ENCODE peak calls at places on chromosomes 5 and 9, in seven cellular contexts. I is pancreas, V is endodermal cell, U is progenitor cell of endocrine pancreas, G is psoas muscle, K is choroid plexus epithelial cell, O is colonic mucosa. C is an unnamed sample.
A peak's percentile ranks its signal among the peaks of the same experiment; 100 is the strongest.

GRCh38 chr9:68552700-68553099 is 12.0 kb upstream of the TMEM252 start:
- DNase-seq in I (no peak), V (no peak), U (no peak), G (no peak), K (peak; percentile 95), O (no peak), C (no peak)

GRCh38 chr5:51384281-51384840 is 1.1 kb downstream of the ISL1 start:
- DNase-seq in I (no peak), V (no peak), U (no peak), G (no peak), K (no peak), O (no peak), C (no peak)

GRCh38 chr9:94697972-94698581 is 28.4 kb upstream of the AOPEP start:
- DNase-seq in I (no peak), V (peak; percentile 78), U (no peak), G (no peak), K (peak; percentile 52), O (no peak), C (no peak)

GRCh38 chr9:20620658-20621552 is 1.4 kb downstream of the MLLT3 start:
- DNase-seq in I (peak; percentile 66), V (peak; percentile 68), U (peak; percentile 13), G (peak; percentile 65), K (peak; percentile 50), O (peak; percentile 57), C (peak; percentile 36)

GRCh38 chr9:130286781-130287428 is 21.3 kb downstream of the HMCN2 start:
- DNase-seq in I (peak; percentile 27), V (peak; percentile 40), U (no peak), G (no peak), K (no peak), O (no peak), C (no peak)

GRCh38 chr9:4237748-4238511 is 61.9 kb downstream of the GLIS3 start:
- DNase-seq in I (no peak), V (peak; percentile 87), U (no peak), G (no peak), K (peak; percentile 42), O (no peak), C (no peak)

GRCh38 chr5:73093943-73094342 is 26.4 kb upstream of the TMEM171 start:
- DNase-seq in I (no peak), V (no peak), U (no peak), G (no peak), K (peak; percentile 57), O (no peak), C (no peak)

GRCh38 chr5:54611290-54611951 is 93.9 kb downstream of the SNX18 start:
- DNase-seq in I (no peak), V (no peak), U (no peak), G (no peak), K (peak; percentile 18), O (no peak), C (no peak)

GRCh38 chr9:71985070-71985956 is 73.9 kb downstream of the C9orf85 start:
- DNase-seq in I (no peak), V (peak; percentile 70), U (no peak), G (no peak), K (peak; percentile 2), O (peak; percentile 22), C (no peak)

GRCh38 chr5:163306421-163306820 is 131.0 kb upstream of the CCNG1 start:
- DNase-seq in I (no peak), V (no peak), U (no peak), G (no peak), K (peak; percentile 12), O (no peak), C (no peak)

GRCh38 chr9:99873531-99873930 is 32.9 kb upstream of the STX17 start:
- DNase-seq in I (no peak), V (no peak), U (no peak), G (no peak), K (peak; percentile 78), O (no peak), C (no peak)

DNA sequence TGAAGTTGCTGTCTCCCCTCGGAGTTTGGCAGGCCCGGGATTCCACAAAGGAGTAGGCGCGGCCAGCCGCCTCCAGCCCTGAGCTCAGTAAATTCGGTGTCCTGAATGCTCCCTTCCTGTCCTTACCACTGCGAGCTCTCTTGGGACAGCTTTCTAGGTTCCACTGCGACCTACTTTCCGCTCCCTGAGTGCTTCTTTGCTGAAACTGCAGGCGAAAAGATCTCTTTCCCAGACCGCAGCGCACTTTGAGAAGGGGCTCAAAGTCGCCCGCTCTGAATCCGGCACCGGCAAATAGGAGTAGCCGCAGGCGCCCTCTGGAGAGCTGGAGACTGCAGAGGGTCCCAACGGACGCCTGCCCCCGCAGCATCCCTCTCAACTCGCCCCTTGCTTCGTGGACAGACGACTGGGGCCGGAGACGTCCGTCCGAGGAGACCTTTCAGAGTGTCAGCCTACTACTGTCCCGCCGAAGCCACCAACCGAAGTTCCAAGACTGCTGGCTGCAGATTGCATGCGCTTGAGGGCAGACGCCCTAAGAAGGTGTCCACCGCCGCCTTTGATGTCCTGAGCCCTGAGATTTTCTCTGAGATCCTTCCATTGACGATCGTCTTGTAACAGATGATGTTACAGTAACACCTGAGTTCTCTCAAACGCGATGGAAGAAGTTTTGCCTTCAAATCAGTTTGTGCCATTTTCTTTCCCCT is 96.0 kb downstream of the ANXA2R start:
- DNase-seq in I (no peak), V (peak; percentile 77), U (no peak), G (no peak), K (no peak), O (no peak), C (no peak)
- TF ChIP-seq CTCF in I (no peak), V (no peak), U (no peak), G (no peak), K (no peak), O (no peak), C (no peak)

GRCh38 chr5:167644619-167645018 is 646.8 kb upstream of the WWC1 start:
- DNase-seq in I (no peak), V (no peak), U (no peak), G (no peak), K (peak; percentile 55), O (no peak), C (no peak)
- TF ChIP-seq CTCF in I (no peak), V (no peak), U (no peak), G (no peak), K (no peak), O (no peak), C (no peak)

DNA sequence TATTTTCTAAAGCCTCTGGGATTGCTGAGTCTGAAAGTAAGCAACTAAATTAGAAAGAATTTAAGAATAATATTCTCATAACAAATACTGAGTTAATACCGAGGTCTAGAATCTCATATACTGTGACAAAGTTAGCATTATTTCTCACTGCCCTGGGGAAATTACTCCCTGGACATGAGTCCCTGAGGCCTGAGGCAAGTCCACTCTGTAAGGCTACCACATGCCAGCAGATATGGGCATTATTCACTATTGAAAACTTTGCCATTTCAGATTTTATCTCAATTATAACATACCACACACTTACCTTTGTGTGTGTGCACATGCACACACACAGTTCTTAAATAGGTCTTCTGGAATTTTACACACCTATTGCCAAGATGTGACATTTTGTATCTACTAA is 22.9 kb downstream of the ELL2 start:
- DNase-seq in I (no peak), V (no peak), U (no peak), G (no peak), K (no peak), O (no peak), C (no peak)
- TF ChIP-seq CTCF in I (no peak), V (no peak), U (no peak), G (no peak), K (no peak), O (no peak), C (no peak)

DNA sequence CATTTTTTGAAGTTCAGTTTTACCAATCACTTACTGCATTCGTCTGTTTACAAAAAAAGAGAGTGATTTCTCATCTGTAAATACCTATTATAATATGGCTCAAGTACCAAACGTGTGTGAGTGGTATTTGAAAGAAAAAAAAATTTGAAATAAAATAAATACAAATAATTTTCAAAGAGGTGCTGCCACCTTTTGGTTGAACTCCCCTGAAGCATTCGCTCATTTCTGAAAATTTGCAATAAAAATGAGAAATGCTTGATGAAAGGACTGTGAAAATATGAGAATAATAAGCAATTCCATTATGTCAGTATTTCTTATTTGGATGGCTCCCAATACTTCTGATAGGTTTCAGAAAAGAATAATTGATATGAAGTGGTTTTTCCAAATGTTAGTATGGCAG is 409.9 kb downstream of the CTNND2 start:
- DNase-seq in I (no peak), V (no peak), U (no peak), G (no peak), K (peak; percentile 12), O (no peak), C (no peak)
- TF ChIP-seq CTCF in I (peak; percentile 10), V (peak; percentile 74), U (peak; percentile 45), G (no peak), K (peak; percentile 45), O (no peak), C (no peak)

GRCh38 chr5:180332861-180333260 is 20.3 kb downstream of the GFPT2 start:
- DNase-seq in I (no peak), V (no peak), U (no peak), G (no peak), K (no peak), O (no peak), C (no peak)

GRCh38 chr5:180333661-180334060 is 19.5 kb downstream of the GFPT2 start:
- DNase-seq in I (no peak), V (no peak), U (no peak), G (no peak), K (peak; percentile 48), O (no peak), C (no peak)

GRCh38 chr5:180331647-180331950 is 21.5 kb downstream of the GFPT2 start:
- DNase-seq in I (no peak), V (peak; percentile 90), U (no peak), G (no peak), K (peak; percentile 57), O (no peak), C (no peak)

GRCh38 chr5:180330810-180331646 is 22.1 kb downstream of the GFPT2 start:
- DNase-seq in I (no peak), V (peak; percentile 69), U (no peak), G (peak; percentile 77), K (peak; percentile 93), O (peak; percentile 39), C (no peak)

DNA sequence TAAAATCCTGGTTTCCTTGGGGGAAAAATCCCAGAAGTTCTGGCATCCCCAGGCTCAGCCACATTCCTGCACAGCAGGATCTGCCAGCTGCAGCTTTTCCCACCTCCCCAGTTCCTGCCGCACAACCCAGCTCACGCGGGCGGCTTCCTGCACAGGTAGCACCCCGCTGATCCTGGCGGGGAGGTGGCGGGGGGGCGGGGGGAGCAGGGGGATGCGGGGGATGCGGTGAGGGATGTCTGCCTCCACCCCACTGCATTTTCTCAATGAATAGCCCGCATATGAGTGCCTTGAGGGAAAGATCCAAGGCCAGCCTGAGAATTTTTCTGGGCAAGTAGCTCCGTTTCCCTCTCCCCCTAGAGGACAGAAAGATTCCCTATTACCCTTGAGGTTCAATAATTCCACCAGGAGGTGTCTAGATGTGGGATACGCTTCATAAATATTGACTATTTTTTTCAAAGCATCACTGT is 21.1 kb downstream of the GFPT2 start:
- DNase-seq in I (peak; percentile 79), V (peak; percentile 95), U (no peak), G (no peak), K (no peak), O (no peak), C (no peak)
- TF ChIP-seq CTCF in I (no peak), V (peak; percentile 62), U (peak; percentile 17), G (no peak), K (peak; percentile 51), O (no peak), C (no peak)

C was measured in activated B cell treated with CpG ODN at 0.5 μM for 24 hours.